ENCODE peak calls at places on chromosomes 4 and X, in five cellular contexts. Q, M, V, H and C are unnamed samples.

GRCh38 chrX:100748133-100748532 is 16.2 kb upstream of the SYTL4 start:
- DNase-seq in Q (no peak), M (no peak), V (no peak), H (no peak), C (no peak)

GRCh38 chrX:2484721-2485459 is 15.9 kb downstream of the DHRSX start:
- DNase-seq in Q (peak; percentile 54), M (no peak), V (no peak), H (no peak), C (no peak)

GRCh38 chrX:129631850-129632249 is 22.9 kb downstream of the APLN start:
- DNase-seq in Q (no peak), M (no peak), V (no peak), H (no peak), C (no peak)

GRCh38 chr4:15162465-15163283 is 160.4 kb downstream of the CPEB2 start:
- DNase-seq in Q (peak; percentile 53), M (peak; percentile 40), V (no peak), H (no peak), C (peak; percentile 11)

GRCh38 chr4:179116581-179116980 is 1674.3 kb upstream of the AGA start:
- DNase-seq in Q (no peak), M (no peak), V (no peak), H (no peak), C (no peak)

GRCh38 chr4:127609484-127609883 is 23.3 kb upstream of the INTU start:
- DNase-seq in Q (no peak), M (no peak), V (no peak), H (no peak), C (no peak)

GRCh38 chr4:102825261-102826071 is 1.9 kb downstream of the UBE2D3 start:
- DNase-seq in Q (peak; percentile 73), M (peak; percentile 42), V (peak; percentile 52), H (peak; percentile 61), C (peak; percentile 64)

GRCh38 chrX:39969099-39969825 is 128.5 kb downstream of the BCOR start:
- DNase-seq in Q (no peak), M (no peak), V (no peak), H (no peak), C (peak; percentile 42)

GRCh38 chr4:87060957-87061356 is 126.1 kb downstream of the AFF1 start:
- DNase-seq in Q (peak; percentile 88), M (no peak), V (no peak), H (no peak), C (no peak)

GRCh38 chr4:181848357-181848756 is 394.8 kb upstream of the TENM3 start:
- DNase-seq in Q (no peak), M (no peak), V (no peak), H (no peak), C (no peak)
- H3K4me3 ChIP-seq in Q (no peak overlapping the region), M (no peak overlapping the region), V (no peak overlapping the region), H (no peak overlapping the region), C (no peak overlapping the region)

GRCh38 chrX:111095974-111096870 is at the start of gene PAK3:
- DNase-seq in Q (peak; percentile 64), M (peak; percentile 15), V (peak; percentile 3), H (peak; percentile 18), C (no peak)
- H3K4me3 ChIP-seq in Q (peak within 1 kb of the TSS; percentile 32), M (peak within 1 kb of the TSS; percentile 64), V (peak within 1 kb of the TSS; percentile 41), H (no peak within 1 kb of the TSS), C (no peak within 1 kb of the TSS)

GRCh38 chr4:7911044-7911578 is 28.6 kb downstream of the AFAP1 start:
- DNase-seq in Q (peak; percentile 95), M (no peak), V (no peak), H (no peak), C (no peak)
- H3K4me3 ChIP-seq in Q (no peak overlapping the region), M (no peak overlapping the region), V (no peak overlapping the region), H (no peak overlapping the region), C (no peak overlapping the region)

GRCh38 chrX:143634373-143634685 is 1.6 kb downstream of the SLITRK4 start:
- DNase-seq in Q (no peak), M (no peak), V (no peak), H (no peak), C (no peak)
- H3K4me3 ChIP-seq in Q (no peak overlapping the region), M (no peak overlapping the region), V (no peak overlapping the region), H (no peak overlapping the region), C (no peak overlapping the region)

DNA sequence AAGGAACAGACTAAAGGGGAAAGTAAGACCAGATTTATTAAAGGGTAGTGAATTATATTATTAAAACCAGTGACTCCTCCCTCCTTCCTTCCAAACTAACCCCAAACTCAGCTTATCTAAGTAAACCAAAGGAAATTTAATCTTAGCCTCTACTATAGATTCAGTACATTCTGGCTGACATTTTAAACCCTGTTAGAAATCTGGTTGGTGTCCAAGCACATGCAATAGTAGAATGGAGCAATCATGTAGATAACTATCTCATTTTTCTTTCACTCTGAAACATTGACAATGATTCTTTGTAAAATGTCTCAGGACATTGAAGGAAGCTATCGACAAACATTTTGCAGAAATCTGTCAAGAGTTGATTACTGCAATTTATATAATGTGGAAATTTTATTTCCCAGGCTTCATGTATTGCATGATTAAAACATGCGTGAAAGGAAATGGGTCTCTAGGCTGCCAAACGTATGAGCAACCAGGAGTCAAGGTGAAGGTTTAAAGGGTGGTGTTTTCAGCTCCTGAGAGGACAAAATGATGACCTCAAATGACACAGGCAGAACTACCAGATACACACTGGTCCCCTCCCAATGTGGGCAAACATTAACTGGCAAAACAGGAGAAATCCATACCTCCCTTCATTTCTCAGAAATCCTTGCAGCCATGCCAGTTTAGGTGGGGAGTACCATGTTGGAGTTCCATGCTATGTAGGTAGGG is 58.2 kb upstream of the RBM47 start:
- DNase-seq in Q (no peak), M (no peak), V (no peak), H (no peak), C (no peak)
- H3K4me3 ChIP-seq in Q (no peak overlapping the region), M (no peak overlapping the region), V (no peak overlapping the region), H (no peak overlapping the region), C (no peak overlapping the region)

DNA sequence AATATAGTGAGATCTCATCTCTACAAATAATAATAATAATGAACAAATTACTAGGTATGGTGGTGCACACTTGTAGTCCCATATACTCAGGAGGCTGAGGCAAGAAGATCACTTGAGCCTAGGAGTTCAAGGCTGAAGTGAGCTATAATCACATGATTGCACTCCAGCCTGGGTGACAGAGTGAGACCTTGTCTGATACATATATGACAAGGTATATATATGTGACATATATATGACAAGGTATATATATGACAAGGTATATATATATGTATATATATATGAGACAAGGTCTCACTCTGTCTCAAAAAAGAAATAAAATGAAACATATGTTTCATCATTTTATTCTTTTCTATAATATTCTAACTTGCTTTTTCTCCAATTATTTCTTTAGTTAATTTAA is 278.1 kb upstream of the TET2 start:
- DNase-seq in Q (no peak), M (no peak), V (no peak), H (no peak), C (no peak)
- H3K4me3 ChIP-seq in Q (no peak overlapping the region), M (no peak overlapping the region), V (no peak overlapping the region), H (no peak overlapping the region), C (no peak overlapping the region)

GRCh38 chrX:28126886-28127285 is 145.6 kb upstream of the DCAF8L1 start:
- DNase-seq in Q (no peak), M (no peak), V (no peak), H (no peak), C (no peak)
- H3K4me3 ChIP-seq in Q (no peak overlapping the region), M (no peak overlapping the region), V (no peak overlapping the region), H (no peak overlapping the region), C (no peak overlapping the region)

GRCh38 chrX:151999813-152000212 is 25.3 kb upstream of the GABRE start:
- DNase-seq in Q (no peak), M (no peak), V (no peak), H (no peak), C (no peak)
- H3K4me3 ChIP-seq in Q (no peak overlapping the region), M (no peak overlapping the region), V (no peak overlapping the region), H (no peak overlapping the region), C (no peak overlapping the region)

DNA sequence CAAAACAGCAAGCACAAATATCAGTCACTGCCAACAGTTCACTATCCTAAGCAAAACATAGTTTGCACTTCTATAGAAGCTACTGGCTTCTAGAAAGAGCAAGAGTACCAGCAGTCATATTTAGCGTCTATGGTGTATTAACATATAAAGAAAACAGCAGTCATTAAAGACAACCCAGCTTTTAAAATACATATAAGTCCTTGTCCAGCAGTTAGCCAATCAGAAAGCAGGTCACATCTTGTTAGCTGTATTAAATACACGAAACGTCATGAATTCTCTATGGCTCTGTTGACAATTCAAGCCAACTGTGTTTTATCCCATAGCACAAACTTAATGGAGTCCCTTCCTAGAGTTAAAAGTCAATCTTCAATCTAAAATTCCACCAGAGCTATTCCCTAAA is 1.6 kb downstream of the LDB2 start:
- DNase-seq in Q (peak; percentile 86), M (no peak), V (peak; percentile 39), H (no peak), C (no peak)
- H3K4me3 ChIP-seq in Q (peak overlapping the region; percentile 46), M (no peak overlapping the region), V (peak overlapping the region; percentile 94), H (no peak overlapping the region), C (no peak overlapping the region)

GRCh38 chr4:23884261-23884660 is 5.6 kb downstream of the PPARGC1A start:
- DNase-seq in Q (no peak), M (no peak), V (no peak), H (no peak), C (no peak)
- H3K4me3 ChIP-seq in Q (no peak overlapping the region), M (no peak overlapping the region), V (no peak overlapping the region), H (no peak overlapping the region), C (no peak overlapping the region)